ENCODE peak calls at places on chromosome 4, in nine cellular contexts. R is adrenal gland, A is neural progenitor cell, U is coronary artery, X is Calu3, L is dorsolateral prefrontal cortex, B is progenitor cell of endocrine pancreas, F is AG09309, D is thoracic aorta. K is an unnamed sample.

GRCh38 chr4:41160856-41161255 is 53.5 kb downstream of the APBB2 start:
- DNase-seq in R (no peak), U (no peak), B (no peak), L (no peak), X (no peak), F (no peak), A (no peak), D (no peak), K (peak; percentile 19)

GRCh38 chr4:142402156-142402555 is 443.9 kb downstream of the INPP4B start:
- DNase-seq in F (no peak), U (no peak), A (no peak), D (no peak), X (no peak), L (no peak), B (no peak), R (no peak), K (no peak)

GRCh38 chr4:53601251-53601764 is 10.0 kb upstream of the LNX1 start:
- DNase-seq in X (peak; percentile 61), U (no peak), R (no peak), D (no peak), L (peak; percentile 28), F (no peak), A (peak; percentile 66), B (no peak), K (no peak)

GRCh38 chr4:16294455-16294854 is 68.2 kb upstream of the TAPT1 start:
- DNase-seq in D (no peak), L (no peak), A (no peak), X (no peak), B (no peak), U (no peak), R (no peak), F (no peak), K (no peak)

GRCh38 chr4:57080781-57081650 is 29.2 kb downstream of the IGFBP7 start:
- DNase-seq in X (peak; percentile 26), A (no peak), B (no peak), L (no peak), R (peak; percentile 30), U (no peak), D (no peak), F (peak; percentile 97), K (no peak)

GRCh38 chr4:101599620-101600019 is 190.9 kb upstream of the BANK1 start:
- DNase-seq in R (no peak), B (no peak), X (no peak), A (no peak), U (no peak), D (no peak), F (peak; percentile 46), L (no peak), K (no peak)

GRCh38 chr4:125387770-125388169 is 73.0 kb downstream of the FAT4 start:
- DNase-seq in A (no peak), B (no peak), F (no peak), R (no peak), L (no peak), U (no peak), X (no peak), D (no peak), K (no peak)

GRCh38 chr4:24809376-24809775 is 14.0 kb downstream of the SOD3 start:
- DNase-seq in U (no peak), R (no peak), L (no peak), F (no peak), D (no peak), X (no peak), A (peak; percentile 31), B (no peak), K (no peak)

GRCh38 chr4:110982486-110982885 is 359.6 kb upstream of the PITX2 start:
- DNase-seq in D (no peak), R (no peak), F (peak; percentile 83), X (no peak), U (no peak), L (no peak), B (no peak), A (no peak), K (no peak)

GRCh38 chr4:88097301-88097700 is 61.1 kb downstream of the ABCG2 start:
- DNase-seq in U (no peak), R (no peak), X (no peak), L (no peak), D (no peak), F (peak; percentile 24), B (no peak), A (no peak), K (no peak)

GRCh38 chr4:182465114-182465513 is 221.9 kb downstream of the TENM3 start:
- DNase-seq in L (no peak), U (no peak), A (no peak), F (no peak), B (no peak), X (no peak), R (no peak), D (no peak), K (no peak)

GRCh38 chr4:37450309-37450708 is 205.8 kb downstream of the NWD2 start:
- DNase-seq in D (no peak), R (no peak), U (no peak), L (no peak), X (no peak), A (no peak), F (no peak), B (no peak), K (no peak)

GRCh38 chr4:126018274-126018673 is 703.5 kb downstream of the FAT4 start:
- DNase-seq in F (no peak), U (no peak), B (no peak), A (no peak), X (no peak), L (no peak), D (no peak), R (no peak), K (no peak)

GRCh38 chr4:26687728-26688127 is 103.8 kb downstream of the TBC1D19 start:
- DNase-seq in R (no peak), L (no peak), D (no peak), F (peak; percentile 78), B (no peak), X (no peak), U (no peak), A (no peak), K (no peak)

GRCh38 chr4:147362868-147363440 is 117.9 kb upstream of the EDNRA start:
- DNase-seq in D (no peak), F (no peak), A (no peak), X (no peak), U (no peak), R (peak; percentile 56), B (no peak), L (no peak), K (no peak)

DNA sequence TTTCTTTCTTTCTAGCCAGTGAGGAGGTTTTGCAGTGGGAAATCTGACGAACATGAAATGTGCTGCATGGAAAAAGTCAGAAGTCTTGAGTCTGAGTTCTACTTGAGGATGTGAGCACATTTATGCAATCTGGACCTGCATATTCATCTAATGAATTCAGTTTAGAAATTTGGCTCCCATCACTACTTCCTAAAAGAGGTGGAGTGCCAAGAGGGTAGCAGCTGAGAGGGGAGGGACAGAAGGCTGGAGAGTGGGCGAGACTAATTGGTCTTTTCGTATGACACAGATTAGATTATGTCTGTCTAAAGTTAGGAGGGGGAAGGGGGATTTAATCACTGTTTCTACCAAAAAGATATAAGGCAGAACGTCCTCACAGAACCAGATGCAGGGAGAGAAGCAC is 535.9 kb downstream of the IQCM start:
- DNase-seq in B (no peak), X (no peak), U (no peak), A (no peak), F (no peak), L (no peak), D (no peak), R (no peak), K (no peak)
- TF ChIP-seq CTCF in B (no peak), X (no peak), U (no peak), A (no peak), F (no peak), L (no peak), D (no peak), R (no peak), K (no peak)

DNA sequence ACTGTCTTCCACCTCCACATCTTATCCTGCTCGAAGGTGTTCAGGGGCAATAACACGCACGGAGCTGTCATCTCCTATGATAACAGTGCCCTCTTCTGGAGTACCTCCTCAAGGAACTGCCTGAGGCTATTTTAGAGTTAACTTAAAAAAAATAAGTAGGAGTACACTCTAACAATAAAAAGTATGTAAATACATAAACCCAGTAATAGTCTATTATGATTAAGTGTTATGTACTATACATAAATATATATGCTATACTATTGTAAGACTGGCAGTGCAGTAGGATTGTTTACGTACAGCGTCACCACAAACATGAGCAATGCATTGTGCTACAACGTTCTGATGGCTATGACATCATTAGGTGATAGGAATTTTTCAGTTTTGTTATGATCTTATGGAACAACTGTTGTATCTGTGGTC is 34.5 kb upstream of the TLR2 start:
- DNase-seq in U (no peak), B (no peak), R (no peak), A (peak; percentile 67), X (no peak), L (no peak), D (no peak), F (no peak), K (no peak)
- TF ChIP-seq CTCF in U (no peak), B (peak; percentile 45), R (no peak), A (peak; percentile 67), X (no peak), L (peak; percentile 14), D (no peak), F (peak; percentile 29), K (peak; percentile 46)

GRCh38 chr4:108130955-108131354 is 37.8 kb downstream of the LEF1 start:
- DNase-seq in D (no peak), A (no peak), B (no peak), U (no peak), L (no peak), X (no peak), R (no peak), F (no peak), K (no peak)
- TF ChIP-seq CTCF in D (no peak), A (peak; percentile 35), B (no peak), U (no peak), L (no peak), X (no peak), R (no peak), F (peak; percentile 11), K (no peak)

DNA sequence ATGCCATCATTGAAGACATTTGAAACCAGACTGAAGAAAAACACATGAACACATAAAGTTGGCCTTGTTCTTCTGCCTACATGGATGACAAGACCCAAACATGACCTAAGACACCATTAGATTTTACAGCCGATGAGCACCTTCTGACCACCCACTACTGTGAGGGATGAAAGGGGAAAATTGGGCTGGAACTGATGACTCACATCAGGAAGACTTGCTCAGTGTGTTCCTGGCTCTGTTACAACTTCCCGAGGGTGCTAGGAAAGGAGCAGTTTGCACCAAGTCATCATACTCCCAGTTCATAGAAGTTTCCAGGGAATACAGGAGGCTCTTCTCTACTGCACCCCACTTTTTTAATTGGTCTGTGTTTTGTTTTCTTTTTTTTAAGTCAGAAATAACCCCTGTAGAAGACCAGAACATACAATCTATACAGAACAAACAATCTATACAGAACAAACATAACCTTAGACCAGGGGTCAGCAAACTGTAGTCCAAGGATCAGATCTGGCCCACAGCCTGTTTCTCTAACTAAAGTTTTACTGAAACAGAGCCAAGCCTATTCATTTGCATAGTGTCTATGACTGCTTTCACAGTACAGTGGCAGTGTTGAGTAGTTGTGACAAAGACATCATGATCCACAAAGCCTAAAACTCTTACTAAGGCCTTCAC is 25.3 kb downstream of the BTC start:
- DNase-seq in X (peak; percentile 19), D (no peak), A (no peak), U (no peak), F (no peak), B (no peak), L (no peak), R (peak; percentile 2), K (no peak)
- TF ChIP-seq CTCF in X (no peak), D (no peak), A (no peak), U (no peak), F (no peak), B (no peak), L (no peak), R (no peak), K (no peak)

GRCh38 chr4:109298279-109299010 is 4.0 kb downstream of the COL25A1 start:
- DNase-seq in X (peak; percentile 14), F (no peak), D (no peak), R (no peak), A (peak; percentile 15), U (no peak), B (no peak), L (no peak), K (no peak)
- TF ChIP-seq CTCF in X (peak; percentile 48), F (peak; percentile 50), D (peak; percentile 32), R (peak; percentile 30), A (peak; percentile 70), U (no peak), B (peak; percentile 75), L (peak; percentile 22), K (peak; percentile 65)

K was measured in D721Med.